ENCODE peak calls at places on chromosome 1, in six cellular contexts. C, N, L, J, V and R are unnamed samples.

GRCh38 chr1:108125312-108126138 is 74.6 kb downstream of the SLC25A24 start:
- DNase-seq in C (peak), N (peak), L (no peak), J (no peak), V (peak), R (no peak)

GRCh38 chr1:17168480-17168878 is 36.4 kb upstream of the PADI1 start:
- DNase-seq in C (no peak), N (peak), L (no peak), J (no peak), V (no peak), R (no peak)

GRCh38 chr1:5725855-5726585 is 266.2 kb downstream of the NPHP4 start:
- DNase-seq in C (no peak), N (no peak), L (peak), J (no peak), V (no peak), R (no peak)

GRCh38 chr1:168932539-168932938 is 174.0 kb upstream of the ATP1B1 start:
- DNase-seq in C (no peak), N (no peak), L (no peak), J (no peak), V (no peak), R (no peak)

GRCh38 chr1:20430355-20431290 is 55.4 kb downstream of the CAMK2N1 start:
- DNase-seq in C (peak), N (no peak), L (peak), J (no peak), V (peak), R (no peak)

GRCh38 chr1:178540646-178541045 is 27.7 kb downstream of the TEX35 start:
- DNase-seq in C (no peak), N (peak), L (no peak), J (no peak), V (no peak), R (no peak)

GRCh38 chr1:31182352-31182751 is 57.3 kb downstream of the NKAIN1 start:
- DNase-seq in C (peak), N (peak), L (peak), J (peak), V (peak), R (peak)

GRCh38 chr1:110412576-110412975 is 5.1 kb upstream of the LAMTOR5 start:
- DNase-seq in C (peak), N (no peak), L (peak), J (peak), V (peak), R (no peak)

GRCh38 chr1:204377800-204378608 is 18.3 kb upstream of the PLEKHA6 start:
- DNase-seq in C (no peak), N (no peak), L (no peak), J (peak), V (peak), R (peak)

GRCh38 chr1:97093742-97094141 is 372.2 kb downstream of the PTBP2 start:
- DNase-seq in C (no peak), N (no peak), L (no peak), J (no peak), V (peak), R (no peak)

GRCh38 chr1:164748253-164748899 is 189.4 kb downstream of the PBX1 start:
- DNase-seq in C (no peak), N (peak), L (no peak), J (peak), V (peak), R (no peak)

GRCh38 chr1:47751188-47751587 is 246.0 kb downstream of the TRABD2B start:
- DNase-seq in C (no peak), N (no peak), L (no peak), J (no peak), V (no peak), R (no peak)

GRCh38 chr1:213564215-213564659 is 423.5 kb upstream of the PROX1 start:
- DNase-seq in C (no peak), N (no peak), L (no peak), J (no peak), V (no peak), R (no peak)

GRCh38 chr1:210949039-210949438 is 184.9 kb downstream of the KCNH1 start:
- DNase-seq in C (no peak), N (no peak), L (no peak), J (no peak), V (no peak), R (no peak)

GRCh38 chr1:30952098-30952497 is 43.5 kb upstream of the SDC3 start:
- DNase-seq in C (no peak), N (no peak), L (no peak), J (no peak), V (no peak), R (no peak)

GRCh38 chr1:18549131-18549530 is 68.4 kb downstream of the KLHDC7A start:
- DNase-seq in C (no peak), N (no peak), L (no peak), J (no peak), V (no peak), R (no peak)

GRCh38 chr1:221687731-221688487 is 54.0 kb downstream of the DUSP10 start:
- DNase-seq in C (no peak), N (no peak), L (no peak), J (no peak), V (no peak), R (no peak)

GRCh38 chr1:68379085-68379478 is 70.7 kb downstream of the RPE65 start:
- DNase-seq in C (no peak), N (no peak), L (no peak), J (no peak), V (no peak), R (no peak)

GRCh38 chr1:9004731-9005708 is 21.2 kb downstream of the SLC2A7 start:
- DNase-seq in C (peak), N (peak), L (peak), J (peak), V (peak), R (peak)

GRCh38 chr1:16617778-16618580 is 4.6 kb upstream of the NBPF1 start:
- DNase-seq in C (no peak), N (no peak), L (no peak), J (no peak), V (no peak), R (peak)

GRCh38 chr1:25182629-25183028 is 49.7 kb downstream of the SYF2 start:
- DNase-seq in C (no peak), N (peak), L (no peak), J (no peak), V (no peak), R (no peak)

GRCh38 chr1:115837762-115838421 is 3.0 kb downstream of the NHLH2 start:
- DNase-seq in C (no peak), N (no peak), L (no peak), J (no peak), V (no peak), R (no peak)

GRCh38 chr1:27555700-27556424 is 48.1 kb downstream of the AHDC1 start:
- DNase-seq in C (peak), N (no peak), L (peak), J (peak), V (no peak), R (peak)

GRCh38 chr1:178723541-178723940 is 1.5 kb upstream of the RALGPS2 start:
- DNase-seq in C (no peak), N (no peak), L (no peak), J (no peak), V (no peak), R (no peak)

GRCh38 chr1:38873027-38873969 is at the start of gene MYCBP:
- DNase-seq in C (peak), N (peak), L (peak), J (peak), V (peak), R (peak)
- TF ChIP-seq CTCF in C (no peak), N (no peak), L (no peak), J (peak), V (no peak), R (no peak)

DNA sequence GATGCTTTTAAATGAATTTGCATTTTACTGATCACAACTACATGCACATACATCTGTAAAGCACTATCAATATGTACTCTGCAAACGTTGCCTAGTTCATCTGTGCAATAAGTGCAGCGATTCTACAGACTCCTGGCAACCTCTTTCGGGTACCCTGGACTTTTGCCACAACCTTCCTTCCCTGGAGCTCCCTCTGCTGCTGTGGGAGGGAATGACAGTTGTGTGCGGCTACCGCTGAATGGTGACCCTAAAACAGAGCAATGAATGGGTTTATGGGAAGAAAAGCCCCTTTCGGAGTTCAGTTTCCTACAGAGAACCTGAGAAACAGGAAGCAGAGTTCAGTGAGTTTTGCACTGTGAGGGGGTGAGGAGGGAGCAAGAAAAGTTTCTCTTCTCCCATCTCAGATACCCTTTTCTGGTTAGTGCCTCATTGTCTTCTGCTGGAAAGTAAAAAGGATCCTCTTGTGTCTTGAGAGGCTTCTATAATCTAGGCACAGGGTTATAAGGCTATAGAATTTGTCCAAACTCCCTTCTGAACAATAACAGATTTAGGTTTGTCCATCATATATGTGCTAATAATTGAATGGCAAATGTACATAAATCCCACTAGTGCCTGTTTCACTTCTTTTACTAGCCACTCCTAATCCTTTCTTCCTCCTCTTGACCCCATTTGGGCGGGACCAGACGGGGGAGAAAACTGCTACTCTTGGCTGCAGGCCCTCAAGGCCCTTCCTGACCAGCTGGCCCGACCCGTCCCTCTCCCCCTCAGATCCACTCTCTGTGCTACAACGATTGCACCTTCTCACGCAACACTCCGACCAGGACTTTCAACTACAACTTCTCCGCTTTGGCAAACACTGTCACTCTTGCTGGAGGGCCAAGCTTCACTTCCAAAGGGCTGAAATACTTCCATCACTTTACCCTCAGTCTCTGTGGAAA is 19.8 kb upstream of the SARS1 start:
- DNase-seq in C (peak), N (no peak), L (no peak), J (no peak), V (peak), R (no peak)
- TF ChIP-seq CTCF in C (peak), N (peak), L (peak), J (peak), V (peak), R (peak)

GRCh38 chr1:58432813-58433668 is 113.5 kb downstream of the OMA1 start:
- DNase-seq in C (no peak), N (peak), L (no peak), J (peak), V (no peak), R (no peak)
- TF ChIP-seq CTCF in C (no peak), N (peak), L (no peak), J (no peak), V (no peak), R (no peak)

DNA sequence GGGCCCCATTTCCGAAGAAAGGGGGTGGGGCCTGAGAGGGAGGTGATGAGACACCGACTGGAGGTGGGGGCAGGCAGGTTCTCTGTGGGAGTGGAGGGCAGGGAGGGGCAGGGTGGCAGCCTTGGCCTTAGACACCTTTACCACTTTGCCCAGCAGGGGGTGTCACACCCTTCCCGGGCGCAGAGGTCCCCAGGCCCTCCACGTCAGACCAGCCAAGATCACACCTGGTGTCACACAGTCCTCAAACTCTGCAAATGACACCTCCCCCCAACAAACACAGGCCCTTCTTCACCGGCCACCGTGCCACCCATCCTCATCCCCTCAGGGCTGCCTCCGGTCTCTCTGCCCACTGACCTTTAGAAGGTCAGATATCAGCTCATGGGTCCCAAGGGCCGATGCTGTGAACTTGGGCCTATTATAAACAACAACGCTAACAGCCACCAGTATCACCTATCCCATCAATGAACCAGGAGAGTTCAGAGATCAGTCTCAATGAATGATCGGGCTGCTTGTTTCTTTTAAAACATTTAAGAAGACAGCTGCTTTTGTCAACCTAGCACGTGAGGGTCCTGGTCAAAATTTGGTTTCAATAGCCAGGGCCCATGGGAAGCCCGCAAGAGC is 103.9 kb downstream of the CASZ1 start:
- DNase-seq in C (peak), N (no peak), L (no peak), J (no peak), V (peak), R (no peak)
- TF ChIP-seq CTCF in C (peak), N (peak), L (peak), J (peak), V (peak), R (peak)

DNA sequence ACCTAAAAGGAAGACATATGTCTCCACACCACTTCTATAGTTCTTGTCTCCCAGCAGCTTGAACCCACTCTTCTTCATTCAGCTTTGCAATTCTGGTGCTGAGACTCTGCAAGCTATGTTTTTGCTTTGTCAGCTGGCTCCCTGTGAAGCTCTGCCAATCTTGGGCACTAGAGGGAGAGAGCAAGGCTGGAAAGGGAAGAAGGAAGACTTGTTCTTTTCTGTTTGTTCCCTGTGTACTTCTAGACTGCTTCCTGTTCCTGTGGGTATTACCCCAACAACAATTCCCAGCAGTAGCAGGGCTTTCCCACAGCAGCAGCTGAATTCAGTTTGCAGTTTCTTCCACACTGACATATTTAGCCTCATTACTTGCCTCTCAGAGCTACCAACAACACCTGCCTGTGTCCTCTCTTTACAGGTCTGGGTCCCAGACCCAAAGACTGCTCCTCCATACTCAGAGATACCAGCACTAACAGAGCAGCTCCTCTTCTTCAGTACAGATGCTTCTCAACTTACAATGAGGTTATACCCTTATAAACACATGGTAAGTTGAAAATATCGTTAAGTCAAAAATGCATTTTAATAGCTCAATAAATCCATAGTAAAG is 275.2 kb upstream of the NEGR1 start:
- DNase-seq in C (no peak), N (peak), L (no peak), J (no peak), V (no peak), R (no peak)
- TF ChIP-seq CTCF in C (no peak), N (peak), L (peak), J (peak), V (no peak), R (peak)

GRCh38 chr1:34425785-34426184 is 249.1 kb downstream of the C1orf94 start:
- DNase-seq in C (no peak), N (no peak), L (no peak), J (no peak), V (no peak), R (no peak)

GRCh38 chr1:34427170-34427569 is 250.5 kb downstream of the C1orf94 start:
- DNase-seq in C (no peak), N (no peak), L (no peak), J (no peak), V (no peak), R (no peak)

GRCh38 chr1:34426325-34426896 is 249.7 kb downstream of the C1orf94 start:
- DNase-seq in C (no peak), N (no peak), L (no peak), J (no peak), V (no peak), R (no peak)
- TF ChIP-seq CTCF in C (no peak), N (no peak), L (no peak), J (no peak), V (no peak), R (no peak)

GRCh38 chr1:55670331-55671082 is 455.3 kb upstream of the USP24 start:
- DNase-seq in C (no peak), N (no peak), L (no peak), J (no peak), V (no peak), R (no peak)
- TF ChIP-seq CTCF in C (no peak), N (no peak), L (no peak), J (no peak), V (no peak), R (peak)

DNA sequence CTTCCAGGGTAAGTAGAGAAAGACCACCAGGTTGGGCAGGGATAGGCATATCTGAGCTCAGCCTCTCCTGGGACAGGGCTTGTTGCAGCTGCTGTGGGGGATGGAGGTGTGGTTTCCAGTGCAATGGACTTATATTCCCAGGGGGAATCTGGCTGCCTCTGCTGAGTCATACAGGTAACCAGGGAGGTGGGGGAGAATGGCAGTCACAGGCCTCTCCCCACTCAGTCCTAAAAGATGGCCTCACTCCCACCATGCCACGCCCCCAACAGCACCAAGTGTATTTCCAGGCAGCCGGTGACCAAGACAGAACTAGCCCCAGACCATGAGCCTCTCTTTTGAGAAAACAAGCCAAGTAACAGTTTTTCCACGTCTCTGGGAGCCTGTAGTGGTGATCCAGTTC is 1240.7 kb downstream of the BRINP3 start:
- DNase-seq in C (no peak), N (no peak), L (no peak), J (no peak), V (no peak), R (no peak)
- TF ChIP-seq CTCF in C (no peak), N (no peak), L (no peak), J (no peak), V (no peak), R (no peak)